ENCODE peak calls at places on chromosome 12, in ten cellular contexts. F is AG04450; W is CD8-positive, alpha-beta T cell; B is epithelial cell of esophagus; A is lower leg skin; O is cardiac fibroblast; Q is heart right ventricle; J is uterus; N is kidney; R is AG04449. X is an unnamed sample.

GRCh38 chr12:76226397-76226796 is 121.8 kb downstream of the BBS10 start:
- DNase-seq in N (no peak), A (no peak), W (no peak), F (no peak), Q (no peak), J (no peak), R (no peak), O (peak; percentile 85), B (peak; percentile 20), X (no peak)

GRCh38 chr12:83075471-83075870 is 388.8 kb downstream of the TMTC2 start:
- DNase-seq in N (no peak), R (no peak), A (no peak), J (no peak), W (no peak), O (no peak), F (no peak), B (no peak), Q (no peak), X (no peak)

GRCh38 chr12:53047221-53048032 is 2.4 kb upstream of the TNS2 start:
- DNase-seq in A (no peak), F (no peak), Q (peak; percentile 83), J (peak; percentile 86), N (peak; percentile 96), B (peak; percentile 51), O (peak; percentile 89), R (no peak), W (peak; percentile 65), X (peak; percentile 51)

GRCh38 chr12:3247077-3247476 is 169.9 kb downstream of the TSPAN9 start:
- DNase-seq in A (no peak), B (no peak), R (no peak), F (no peak), W (no peak), J (no peak), N (no peak), O (no peak), Q (no peak), X (no peak)

GRCh38 chr12:28787151-28787550 is 361.9 kb upstream of the FAR2 start:
- DNase-seq in R (no peak), O (no peak), J (no peak), A (no peak), Q (no peak), W (no peak), B (no peak), N (no peak), F (no peak), X (no peak)

GRCh38 chr12:23771230-23771949 is 178.1 kb downstream of the SOX5 start:
- DNase-seq in J (peak; percentile 18), W (no peak), B (no peak), N (no peak), F (no peak), Q (peak; percentile 48), A (peak; percentile 15), R (no peak), O (peak; percentile 26), X (no peak)

GRCh38 chr12:106245767-106246166 is 2.1 kb downstream of the CKAP4 start:
- DNase-seq in O (peak; percentile 83), A (peak; percentile 74), W (no peak), B (peak; percentile 86), Q (no peak), N (no peak), F (no peak), R (no peak), J (peak; percentile 35), X (no peak)

GRCh38 chr12:125983784-125984510 is 918.7 kb downstream of the AACS start:
- DNase-seq in O (no peak), W (no peak), F (no peak), A (no peak), B (peak; percentile 4), R (no peak), J (no peak), Q (no peak), N (no peak), X (no peak)

GRCh38 chr12:89349814-89350213 is 2.5 kb downstream of the DUSP6 start:
- DNase-seq in W (no peak), Q (peak; percentile 64), O (peak; percentile 78), B (peak; percentile 59), J (no peak), A (peak; percentile 47), N (no peak), F (no peak), R (no peak), X (no peak)

GRCh38 chr12:6224550-6224949 is 24.4 kb downstream of the CD9 start:
- DNase-seq in B (peak; percentile 76), R (no peak), A (no peak), J (no peak), N (peak; percentile 86), Q (no peak), F (no peak), O (peak; percentile 38), W (no peak), X (no peak)

GRCh38 chr12:109140560-109140959 is 24.2 kb downstream of the ACACB start:
- DNase-seq in R (no peak), Q (no peak), O (no peak), W (no peak), B (no peak), J (no peak), F (no peak), A (no peak), N (no peak), X (no peak)

GRCh38 chr12:109144224-109144623 is 27.8 kb downstream of the ACACB start:
- DNase-seq in Q (no peak), R (no peak), W (no peak), J (no peak), N (no peak), A (no peak), B (no peak), F (no peak), O (no peak), X (no peak)

GRCh38 chr12:109137055-109137454 is 20.7 kb downstream of the ACACB start:
- DNase-seq in R (no peak), N (no peak), O (peak; percentile 28), F (no peak), A (no peak), W (no peak), Q (no peak), J (no peak), B (no peak), X (no peak)

GRCh38 chr12:109139791-109140190 is 23.4 kb downstream of the ACACB start:
- DNase-seq in R (no peak), B (no peak), A (no peak), N (no peak), W (no peak), J (no peak), Q (no peak), O (no peak), F (no peak), X (no peak)

DNA sequence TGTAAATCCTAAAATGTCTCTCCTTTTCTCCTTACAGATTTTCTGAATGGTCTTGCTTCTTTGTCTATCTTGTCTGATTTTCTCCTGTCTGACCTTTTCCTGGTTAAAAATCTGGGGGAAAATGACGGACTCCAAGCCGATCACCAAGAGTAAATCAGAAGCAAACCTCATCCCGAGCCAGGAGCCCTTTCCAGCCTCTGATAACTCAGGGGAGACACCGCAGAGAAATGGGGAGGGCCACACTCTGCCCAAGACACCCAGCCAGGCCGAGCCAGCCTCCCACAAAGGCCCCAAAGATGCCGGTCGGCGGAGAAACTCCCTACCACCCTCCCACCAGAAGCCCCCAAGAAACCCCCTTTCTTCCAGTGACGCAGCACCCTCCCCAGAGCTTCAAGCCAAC is 23.0 kb downstream of the ACACB start:
- DNase-seq in F (no peak), W (no peak), R (no peak), N (no peak), A (no peak), O (no peak), B (no peak), Q (no peak), J (no peak), X (no peak)
- TF ChIP-seq CTCF in F (no peak), W (no peak), R (no peak), N (no peak), A (no peak), O (no peak), B (no peak), Q (no peak), J (no peak), X (no peak)

GRCh38 chr12:101597164-101597563 is 2.4 kb downstream of the MYBPC1 start:
- DNase-seq in J (no peak), R (no peak), N (no peak), A (no peak), Q (no peak), B (no peak), W (no peak), F (no peak), O (no peak), X (no peak)

GRCh38 chr12:101592448-101592847 is 2.3 kb upstream of the MYBPC1 start:
- DNase-seq in J (no peak), W (no peak), B (no peak), O (no peak), F (no peak), N (no peak), R (no peak), A (no peak), Q (no peak), X (no peak)

GRCh38 chr12:101592931-101593330 is 1.8 kb upstream of the MYBPC1 start:
- DNase-seq in F (no peak), Q (no peak), B (no peak), W (no peak), J (no peak), R (no peak), O (no peak), N (no peak), A (no peak), X (no peak)

GRCh38 chr12:101596172-101596571 is 1.4 kb downstream of the MYBPC1 start:
- DNase-seq in F (no peak), O (no peak), A (no peak), J (no peak), Q (no peak), W (no peak), N (no peak), R (no peak), B (no peak), X (no peak)

GRCh38 chr12:101594700-101595099 is at the start of gene MYBPC1:
- DNase-seq in B (no peak), W (no peak), A (no peak), Q (no peak), F (no peak), J (no peak), R (no peak), N (no peak), O (no peak), X (no peak)
- H3K4me3 ChIP-seq in B (no peak within 1 kb of the TSS), W (no peak within 1 kb of the TSS), A (no peak within 1 kb of the TSS), Q (no peak within 1 kb of the TSS), F (no peak within 1 kb of the TSS), J (no peak within 1 kb of the TSS), R (no peak within 1 kb of the TSS), N (no peak within 1 kb of the TSS), O (no peak within 1 kb of the TSS), X (no peak within 1 kb of the TSS)

GRCh38 chr12:120996133-120996746 is 17.9 kb downstream of the HNF1A start:
- DNase-seq in W (no peak), N (no peak), J (no peak), O (no peak), A (no peak), B (no peak), R (no peak), F (no peak), Q (no peak), X (no peak)
- TF ChIP-seq CTCF in W (no peak), N (no peak), J (no peak), O (no peak), A (no peak), B (no peak), R (no peak), F (no peak), Q (no peak), X (no peak)

GRCh38 chr12:10749700-10750384 is 26.7 kb upstream of the YBX3 start:
- DNase-seq in W (peak; percentile 71), J (peak; percentile 75), R (peak; percentile 65), Q (peak; percentile 87), N (no peak), A (peak; percentile 88), F (peak; percentile 86), O (peak; percentile 97), B (peak; percentile 90), X (peak; percentile 86)
- H3K4me3 ChIP-seq in W (no peak overlapping the region), J (peak overlapping the region; percentile 12), R (peak overlapping the region; percentile 51), Q (peak overlapping the region; percentile 39), N (peak overlapping the region; percentile 63), A (no peak overlapping the region), F (peak overlapping the region; percentile 50), O (peak overlapping the region; percentile 16), B (peak overlapping the region; percentile 10), X (peak overlapping the region; percentile 44)